ENCODE peak calls at places on chromosome 19, in ten cellular contexts. C is breast epithelium, L is K562, R is GM23338, E is endothelial cell of umbilical vein, M is stomach, U is suprapubic skin, S is Panc1, N is sigmoid colon, G is GM12878. A is an unnamed sample.
A peak's percentile ranks its signal among the peaks of the same experiment; 100 is the strongest.

GRCh38 chr19:1131718-1132552 is 28.1 kb downstream of the GPX4 start:
- DNase-seq in E (peak; percentile 90), S (no peak), C (peak; percentile 85), M (peak; percentile 92), R (peak; percentile 89), N (peak; percentile 91), L (peak; percentile 53), G (peak; percentile 21), U (peak; percentile 96), A (peak; percentile 93)

GRCh38 chr19:49957262-49957915 is 3.6 kb downstream of the SIGLEC11 start:
- DNase-seq in C (no peak), G (no peak), R (no peak), E (no peak), U (no peak), S (no peak), N (no peak), L (no peak), M (no peak), A (no peak)

GRCh38 chr19:45496349-45496953 is 396 bp downstream of the RTN2 start:
- DNase-seq in E (peak; percentile 29), L (peak; percentile 71), N (no peak), G (no peak), M (no peak), R (peak; percentile 86), S (no peak), U (no peak), C (no peak), A (no peak)

GRCh38 chr19:44900328-44901244 is 5.0 kb upstream of the APOE start:
- DNase-seq in G (no peak), R (no peak), L (no peak), C (no peak), M (no peak), N (no peak), S (no peak), U (no peak), E (no peak), A (no peak)

GRCh38 chr19:27776020-27776419 is 1436.9 kb downstream of the UQCRFS1 start:
- DNase-seq in L (peak; percentile 44), U (no peak), G (no peak), E (no peak), S (no peak), R (peak; percentile 69), M (no peak), N (no peak), C (no peak), A (no peak)

GRCh38 chr19:1551068-1552040 is 16.8 kb downstream of the MEX3D start:
- DNase-seq in U (no peak), G (no peak), M (no peak), R (no peak), E (no peak), S (no peak), N (no peak), L (no peak), C (no peak), A (no peak)

GRCh38 chr19:37988758-37989635 is 82.0 kb downstream of the SIPA1L3 start:
- DNase-seq in U (no peak), M (no peak), E (no peak), G (no peak), L (no peak), N (no peak), C (no peak), S (no peak), R (peak; percentile 78), A (no peak)

GRCh38 chr19:17370026-17370587 is 7.0 kb downstream of the PLVAP start:
- DNase-seq in U (no peak), N (no peak), M (no peak), G (peak; percentile 94), R (no peak), S (no peak), C (no peak), E (no peak), L (no peak), A (no peak)

GRCh38 chr19:18435185-18435841 is 2.6 kb downstream of the ISYNA1 start:
- DNase-seq in R (no peak), L (no peak), G (no peak), S (no peak), N (no peak), U (no peak), E (no peak), C (no peak), M (no peak), A (no peak)

GRCh38 chr19:18435848-18436631 is 1.9 kb downstream of the ISYNA1 start:
- DNase-seq in R (no peak), M (no peak), U (no peak), G (no peak), E (no peak), C (no peak), L (no peak), N (no peak), S (no peak), A (no peak)

GRCh38 chr19:18433039-18433691 is 4.8 kb downstream of the ISYNA1 start:
- DNase-seq in G (no peak), E (no peak), N (peak; percentile 76), L (peak; percentile 54), S (no peak), U (no peak), C (no peak), M (no peak), R (peak; percentile 70), A (no peak)

GRCh38 chr19:18433735-18434398 is 4.1 kb downstream of the ISYNA1 start:
- DNase-seq in L (peak; percentile 60), R (peak; percentile 85), N (peak; percentile 58), G (no peak), U (no peak), C (no peak), E (no peak), M (no peak), S (no peak), A (no peak)

DNA sequence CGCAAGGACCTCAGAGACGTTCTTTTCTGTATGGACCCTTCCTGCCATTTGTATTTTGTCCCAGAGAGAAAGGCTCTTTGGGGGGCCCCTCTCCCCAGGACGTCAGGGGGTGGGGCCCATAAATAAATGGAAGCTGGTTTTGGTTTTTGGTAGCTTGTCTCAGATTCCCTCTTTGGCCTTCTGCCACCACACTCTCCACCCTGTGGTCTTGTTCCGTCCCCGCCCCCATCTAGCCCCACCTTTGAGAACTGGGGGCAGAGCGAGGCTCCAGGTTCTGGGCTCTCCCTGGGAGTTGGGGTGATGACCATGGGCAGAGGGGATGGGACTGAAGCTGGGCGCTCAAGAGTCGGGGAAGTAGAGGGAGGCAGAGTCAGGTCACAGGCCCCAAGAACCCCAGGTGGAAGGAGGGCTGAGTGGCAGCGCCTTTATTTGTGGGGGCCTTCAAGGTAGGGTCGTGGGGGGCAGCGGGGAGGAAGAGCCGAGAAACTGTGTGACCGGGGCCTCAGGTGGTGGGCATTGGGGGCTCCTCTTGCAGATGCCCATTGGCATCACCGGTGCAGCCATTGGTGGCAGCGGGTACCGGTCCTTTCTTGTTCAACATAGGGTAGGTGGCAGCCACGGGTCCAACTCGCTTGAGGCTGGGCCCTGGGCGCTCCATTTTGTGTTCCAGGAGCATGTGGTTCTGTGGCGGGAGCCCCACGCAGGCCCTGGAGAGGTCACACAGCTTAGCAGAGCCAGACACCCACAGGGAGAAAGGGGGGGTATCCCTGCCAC is 3.3 kb downstream of the ISYNA1 start:
- DNase-seq in E (no peak), L (no peak), M (no peak), U (no peak), R (peak; percentile 32), C (no peak), G (no peak), N (no peak), S (no peak), A (no peak)
- H3K27ac ChIP-seq in E (no peak overlapping the region), L (peak overlapping the region; percentile 67), M (no peak overlapping the region), U (no peak overlapping the region), R (no peak overlapping the region), C (peak overlapping the region; percentile 72), G (no peak overlapping the region), N (peak overlapping the region; percentile 65), S (peak overlapping the region; percentile 60), A (peak overlapping the region; percentile 59)

GRCh38 chr19:3604987-3605343 is 1.7 kb downstream of the TBXA2R start:
- DNase-seq in G (peak; percentile 11), E (no peak), M (no peak), U (no peak), N (peak; percentile 59), R (no peak), C (no peak), S (no peak), L (no peak), A (no peak)

GRCh38 chr19:3605361-3605760 is 1.3 kb downstream of the TBXA2R start:
- DNase-seq in R (no peak), N (no peak), S (no peak), U (no peak), E (no peak), L (no peak), G (no peak), M (no peak), C (no peak), A (no peak)

GRCh38 chr19:3605770-3606169 is 905 bp downstream of the TBXA2R start:
- DNase-seq in M (no peak), L (no peak), U (no peak), S (no peak), G (no peak), N (no peak), R (no peak), E (no peak), C (no peak), A (no peak)

GRCh38 chr19:3603121-3603841 is 3.4 kb downstream of the TBXA2R start:
- DNase-seq in C (no peak), S (no peak), G (no peak), L (no peak), E (no peak), N (no peak), R (no peak), U (peak; percentile 77), M (no peak), A (no peak)

DNA sequence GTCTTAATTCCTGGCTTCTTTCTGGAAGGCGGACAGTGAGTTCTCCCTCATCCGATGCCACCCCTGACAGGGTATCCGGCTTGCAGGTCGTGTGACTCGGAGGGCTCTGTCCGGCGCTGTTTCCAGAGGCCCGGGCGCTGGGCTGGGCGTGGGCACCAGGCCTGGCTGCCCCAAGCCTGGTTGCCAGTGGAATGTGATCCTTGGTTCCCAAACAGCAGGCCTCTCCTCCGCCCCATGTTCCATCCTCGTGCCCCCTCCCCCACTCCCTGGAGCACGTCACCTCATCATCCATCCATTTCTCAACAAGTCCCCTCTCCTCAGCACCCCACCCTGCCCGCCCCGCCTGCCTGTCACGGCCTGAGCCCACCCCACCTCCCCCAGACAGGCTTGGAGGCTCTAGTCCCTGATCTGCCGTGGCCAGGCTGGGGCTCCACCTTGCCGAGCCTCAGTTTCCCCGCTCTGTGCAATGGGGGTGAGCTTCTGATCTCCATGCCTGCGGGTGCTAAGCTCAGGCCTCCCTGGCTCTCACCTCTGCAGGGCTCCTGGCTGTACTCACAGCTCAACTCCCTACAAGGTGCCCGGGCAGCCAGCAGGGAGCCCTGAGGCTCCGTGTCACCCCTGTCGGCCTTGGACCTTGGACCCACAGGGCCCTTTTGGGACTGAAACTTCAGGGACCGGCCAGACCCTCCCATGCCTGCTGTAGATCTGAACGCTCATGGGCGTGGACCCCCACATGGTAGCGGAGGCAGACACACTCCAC is 2.3 kb downstream of the TBXA2R start:
- DNase-seq in R (no peak), C (no peak), S (no peak), G (no peak), E (no peak), U (no peak), L (no peak), M (no peak), N (no peak), A (no peak)
- TF ChIP-seq POLR2AphosphoS5 in R (no peak), C (no peak), S (no peak), G (no peak), E (no peak), U (no peak), L (no peak), M (no peak), N (no peak), A (no peak)

GRCh38 chr19:43465468-43466120 is at the start of gene LYPD3:
- DNase-seq in E (no peak), C (peak; percentile 95), R (peak; percentile 82), M (peak; percentile 49), N (no peak), L (peak; percentile 38), U (peak; percentile 86), G (no peak), S (no peak), A (peak; percentile 64)
- H3K27ac ChIP-seq in E (no peak within 1 kb of the TSS), C (peak within 1 kb of the TSS; percentile 94), R (no peak within 1 kb of the TSS), M (no peak within 1 kb of the TSS), N (peak within 1 kb of the TSS; percentile 92), L (no peak within 1 kb of the TSS), U (peak within 1 kb of the TSS; percentile 88), G (no peak within 1 kb of the TSS), S (no peak within 1 kb of the TSS), A (peak within 1 kb of the TSS; percentile 80)

GRCh38 chr19:13102666-13103584 is at the start of gene LYL1:
- DNase-seq in N (peak; percentile 83), S (no peak), L (peak; percentile 93), G (no peak), M (peak; percentile 86), R (peak; percentile 79), E (peak; percentile 98), U (no peak), C (no peak), A (peak; percentile 76)
- TF ChIP-seq POLR2AphosphoS5 in N (peak; percentile 68), S (no peak), L (peak; percentile 98), G (no peak), M (peak; percentile 35), R (no peak), E (peak; percentile 100), U (no peak), C (peak; percentile 87), A (peak; percentile 63)